ENCODE peak calls at places on chromosome 19, in six cellular contexts. S is mesenteric fat pad, V is ecto neural progenitor cell, B is C1 segment of cervical spinal cord, X is endothelial cell, C is NCI-H510A treated with DMSO at 0.1 percent for 48 hours. A is an unnamed sample.

GRCh38 chr19:42191855-42192254 is 25.6 kb downstream of the DEDD2 start:
- DNase-seq in V (no peak), B (no peak), X (no peak), C (peak; percentile 91), S (no peak), A (no peak)

GRCh38 chr19:17475541-17476115 is 5.3 kb downstream of the SLC27A1 start:
- DNase-seq in C (no peak), B (peak; percentile 73), S (no peak), X (no peak), V (no peak), A (peak; percentile 39)

GRCh38 chr19:38704488-38705026 is 39.7 kb downstream of the CAPN12 start:
- DNase-seq in S (no peak), B (no peak), X (no peak), V (no peak), C (no peak), A (no peak)

GRCh38 chr19:36564391-36564790 is 8.7 kb downstream of the ZNF529 start:
- DNase-seq in V (no peak), C (no peak), S (no peak), X (no peak), B (no peak), A (no peak)

GRCh38 chr19:49546825-49547565 is 19.2 kb downstream of the RCN3 start:
- DNase-seq in X (peak; percentile 77), V (peak; percentile 80), C (peak; percentile 96), S (no peak), B (no peak), A (peak; percentile 97)

GRCh38 chr19:58196911-58197616 is 14.2 kb downstream of the ZNF274 start:
- DNase-seq in B (no peak), X (no peak), S (no peak), C (no peak), V (no peak), A (no peak)

GRCh38 chr19:7368456-7368855 is 19.7 kb downstream of the ARHGEF18 start:
- DNase-seq in S (no peak), B (no peak), C (no peak), X (no peak), V (no peak), A (no peak)

GRCh38 chr19:15374105-15374651 is 5.4 kb downstream of the AKAP8 start:
- DNase-seq in C (no peak), S (no peak), B (no peak), V (no peak), X (no peak), A (no peak)

GRCh38 chr19:55461974-55462628 is 659 bp upstream of the ISOC2 start:
- DNase-seq in S (no peak), B (no peak), X (no peak), C (peak; percentile 22), V (peak; percentile 50), A (no peak)

GRCh38 chr19:47239610-47240296 is 8.8 kb upstream of the BBC3 start:
- DNase-seq in C (peak; percentile 18), S (no peak), V (peak; percentile 87), X (peak; percentile 53), B (peak; percentile 76), A (no peak)

GRCh38 chr19:35116085-35116801 is 620 bp downstream of the FXYD3 start:
- DNase-seq in X (no peak), V (no peak), S (no peak), B (no peak), C (no peak), A (no peak)

GRCh38 chr19:1713170-1713569 is 40.1 kb upstream of the ONECUT3 start:
- DNase-seq in S (no peak), V (no peak), X (no peak), C (no peak), B (no peak), A (no peak)

GRCh38 chr19:1855828-1856255 is 7.5 kb downstream of the KLF16 start:
- DNase-seq in V (no peak), X (no peak), C (no peak), S (no peak), B (no peak), A (no peak)

GRCh38 chr19:43625918-43626579 is 6.6 kb upstream of the ZNF428 start:
- DNase-seq in C (no peak), B (no peak), S (no peak), V (peak; percentile 66), X (no peak), A (no peak)

GRCh38 chr19:42515241-42515832 is 12.9 kb downstream of the CEACAM1 start:
- DNase-seq in B (no peak), V (no peak), S (no peak), C (no peak), X (no peak), A (no peak)

GRCh38 chr19:39411006-39411831 is 1.2 kb upstream of the PLEKHG2 start:
- DNase-seq in V (no peak), C (no peak), B (no peak), X (no peak), S (no peak), A (no peak)

GRCh38 chr19:35140898-35141626 is 2.0 kb upstream of the FXYD7 start:
- DNase-seq in C (no peak), B (peak; percentile 83), S (peak; percentile 98), V (peak; percentile 98), X (peak; percentile 93), A (peak; percentile 94)

GRCh38 chr19:11264452-11265176 is 2.3 kb upstream of the DOCK6 start:
- DNase-seq in X (peak; percentile 62), C (peak; percentile 70), V (no peak), S (no peak), B (no peak), A (no peak)

GRCh38 chr19:53158119-53158656 is 665 bp downstream of the ZNF347 start:
- DNase-seq in C (no peak), X (peak; percentile 42), V (peak; percentile 66), B (peak; percentile 1), S (no peak), A (no peak)

GRCh38 chr19:46748325-46749109 is 2.3 kb upstream of the STRN4 start:
- DNase-seq in B (no peak), C (peak; percentile 29), S (no peak), V (peak; percentile 78), X (peak; percentile 86), A (peak; percentile 87)

GRCh38 chr19:38617764-38618589 is at the start of gene MAP4K1:
- DNase-seq in X (no peak), S (no peak), C (peak; percentile 63), B (no peak), V (no peak), A (no peak)

GRCh38 chr19:3116621-3117020 is 19.2 kb upstream of the GNA15 start:
- DNase-seq in S (no peak), X (no peak), C (no peak), B (no peak), V (no peak), A (no peak)

GRCh38 chr19:44151491-44151890 is 10.1 kb downstream of the ZNF234 start:
- DNase-seq in S (no peak), X (no peak), V (no peak), C (no peak), B (no peak), A (no peak)

GRCh38 chr19:18856385-18857126 is 24.8 kb downstream of the UPF1 start:
- DNase-seq in C (no peak), S (no peak), B (peak; percentile 65), V (no peak), X (no peak), A (no peak)

GRCh38 chr19:15252398-15253018 is 20.3 kb upstream of the EPHX3 start:
- DNase-seq in B (peak; percentile 39), X (peak; percentile 32), S (no peak), C (no peak), V (no peak), A (no peak)

GRCh38 chr19:48044561-48044960 is 682 bp upstream of the CABP5 start:
- DNase-seq in B (no peak), S (no peak), X (no peak), V (no peak), C (no peak), A (no peak)

GRCh38 chr19:19213822-19214558 is 2.2 kb downstream of the NCAN start:
- DNase-seq in B (no peak), S (no peak), C (peak; percentile 3), V (no peak), X (no peak), A (no peak)

GRCh38 chr19:41872775-41873647 is 4.1 kb upstream of the CD79A start:
- DNase-seq in X (peak; percentile 85), B (no peak), S (peak; percentile 93), C (peak; percentile 72), V (peak; percentile 83), A (no peak)

GRCh38 chr19:3034194-3034844 is 5.2 kb upstream of the TLE2 start:
- DNase-seq in X (no peak), S (no peak), V (no peak), B (no peak), C (no peak), A (no peak)

GRCh38 chr19:14476663-14477401 is 1.7 kb upstream of the PTGER1 start:
- DNase-seq in V (no peak), S (no peak), X (no peak), C (no peak), B (no peak), A (no peak)

GRCh38 chr19:7605490-7606222 is 10.0 kb downstream of the CAMSAP3 start:
- DNase-seq in C (no peak), S (no peak), V (peak; percentile 48), B (no peak), X (no peak), A (no peak)

A was measured in tibial nerve.